ENCODE peak calls at places on chromosomes 4 and X, in eight cellular contexts. P, Q, T, X, O, E, B and S are unnamed samples.

GRCh38 chr4:84803720-84804119 is 162.8 kb downstream of the WDFY3 start:
- DNase-seq in P (no peak), Q (no peak), T (no peak), X (no peak), O (no peak), E (no peak), B (no peak), S (no peak)

GRCh38 chr4:140884431-140885058 is 128.4 kb upstream of the TBC1D9 start:
- DNase-seq in P (peak), Q (no peak), T (peak), X (no peak), O (no peak), E (peak), B (peak), S (no peak)

GRCh38 chr4:139112650-139113049 is 64.4 kb downstream of the ELF2 start:
- DNase-seq in P (no peak), Q (no peak), T (no peak), X (no peak), O (no peak), E (no peak), B (no peak), S (no peak)

GRCh38 chrX:47644557-47645091 is 5.7 kb downstream of the ELK1 start:
- DNase-seq in P (no peak), Q (no peak), T (peak), X (no peak), O (no peak), E (no peak), B (no peak), S (no peak)

GRCh38 chr4:76434901-76435688 is at the start of gene SHROOM3:
- DNase-seq in P (no peak), Q (no peak), T (no peak), X (no peak), O (no peak), E (no peak), B (no peak), S (no peak)

GRCh38 chrX:69109706-69110635 is 55.3 kb downstream of the PJA1 start:
- DNase-seq in P (no peak), Q (no peak), T (no peak), X (no peak), O (no peak), E (no peak), B (no peak), S (no peak)

GRCh38 chr4:76512000-76512399 is 77.0 kb downstream of the SHROOM3 start:
- DNase-seq in P (no peak), Q (no peak), T (no peak), X (no peak), O (no peak), E (no peak), B (no peak), S (no peak)

GRCh38 chr4:139619644-139620043 is 46.0 kb upstream of the MGST2 start:
- DNase-seq in P (no peak), Q (no peak), T (no peak), X (no peak), O (no peak), E (no peak), B (peak), S (no peak)

GRCh38 chrX:23634181-23634580 is 33.1 kb upstream of the PRDX4 start:
- DNase-seq in P (no peak), Q (no peak), T (no peak), X (no peak), O (no peak), E (no peak), B (no peak), S (no peak)

GRCh38 chr4:133157460-133158160 is 8.5 kb downstream of the PCDH10 start:
- DNase-seq in P (no peak), Q (no peak), T (no peak), X (no peak), O (no peak), E (no peak), B (no peak), S (no peak)

GRCh38 chr4:102614801-102615200 is 113.6 kb downstream of the NFKB1 start:
- DNase-seq in P (no peak), Q (no peak), T (no peak), X (no peak), O (no peak), E (no peak), B (no peak), S (no peak)

GRCh38 chr4:74376888-74377483 is 12.0 kb downstream of the EREG start:
- DNase-seq in P (no peak), Q (no peak), T (no peak), X (no peak), O (no peak), E (no peak), B (no peak), S (no peak)

GRCh38 chr4:185634066-185634652 is 98.9 kb upstream of the PDLIM3 start:
- DNase-seq in P (no peak), Q (no peak), T (no peak), X (no peak), O (no peak), E (no peak), B (no peak), S (no peak)

GRCh38 chr4:82431026-82431745 is 796 bp downstream of the ENOPH1 start:
- DNase-seq in P (peak), Q (peak), T (no peak), X (peak), O (peak), E (peak), B (peak), S (no peak)

GRCh38 chr4:48022192-48022799 is 5.7 kb downstream of the NIPAL1 start:
- DNase-seq in P (no peak), Q (no peak), T (no peak), X (no peak), O (no peak), E (no peak), B (no peak), S (no peak)

GRCh38 chr4:7761720-7762119 is 177.9 kb downstream of the AFAP1 start:
- DNase-seq in P (peak), Q (no peak), T (peak), X (peak), O (peak), E (peak), B (peak), S (no peak)

GRCh38 chrX:119410027-119410819 is 11.1 kb downstream of the SLC25A43 start:
- DNase-seq in P (peak), Q (no peak), T (no peak), X (peak), O (no peak), E (no peak), B (peak), S (no peak)

GRCh38 chr4:175531405-175532091 is 280.5 kb downstream of the GPM6A start:
- DNase-seq in P (no peak), Q (no peak), T (no peak), X (no peak), O (no peak), E (no peak), B (no peak), S (no peak)

GRCh38 chrX:11341274-11342256 is 48.4 kb downstream of the AMELX start:
- DNase-seq in P (peak), Q (no peak), T (no peak), X (peak), O (no peak), E (peak), B (peak), S (no peak)

GRCh38 chr4:153512952-153513500 is 46.9 kb downstream of the TMEM131L start:
- DNase-seq in P (no peak), Q (no peak), T (no peak), X (no peak), O (no peak), E (no peak), B (no peak), S (no peak)

GRCh38 chrX:37357436-37357835 is 8.3 kb downstream of the PRRG1 start:
- DNase-seq in P (no peak), Q (no peak), T (no peak), X (no peak), O (no peak), E (no peak), B (no peak), S (no peak)

GRCh38 chr4:1093391-1094335 is 19.7 kb downstream of the RNF212 start:
- DNase-seq in P (no peak), Q (no peak), T (no peak), X (peak), O (no peak), E (no peak), B (no peak), S (no peak)

GRCh38 chrX:34119122-34119521 is 13.0 kb downstream of the FAM47A start:
- DNase-seq in P (no peak), Q (no peak), T (no peak), X (no peak), O (no peak), E (no peak), B (no peak), S (no peak)

GRCh38 chr4:56757270-56757746 is 64.2 kb downstream of the SPINK2 start:
- DNase-seq in P (peak), Q (no peak), T (no peak), X (peak), O (peak), E (peak), B (no peak), S (no peak)

GRCh38 chr4:6372649-6373525 is 99.5 kb downstream of the PPP2R2C start:
- DNase-seq in P (no peak), Q (no peak), T (no peak), X (no peak), O (no peak), E (no peak), B (peak), S (no peak)

GRCh38 chr4:181807771-181808170 is 435.4 kb upstream of the TENM3 start:
- DNase-seq in P (no peak), Q (no peak), T (no peak), X (no peak), O (no peak), E (no peak), B (no peak), S (no peak)